ENCODE peak calls at places on chromosomes 4 and X, in nine cellular contexts. C, O, A, K, U, X, F, Z and R are unnamed samples.

GRCh38 chr4:130849985-130850632 is 1754.2 kb downstream of the C4orf33 start:
- DNase-seq in X (no peak), Z (no peak), K (no peak), F (peak; percentile 3), A (peak; percentile 59), C (peak; percentile 70), U (peak; percentile 14), O (no peak), R (no peak)

GRCh38 chr4:167114416-167114971 is 119.8 kb downstream of the SPOCK3 start:
- DNase-seq in A (no peak), Z (no peak), F (no peak), C (no peak), K (no peak), U (no peak), O (no peak), X (peak; percentile 78), R (no peak)

GRCh38 chr4:111074523-111075114 is 451.7 kb upstream of the PITX2 start:
- DNase-seq in U (no peak), A (no peak), K (no peak), F (no peak), Z (peak; percentile 16), O (no peak), X (no peak), C (no peak), R (no peak)

GRCh38 chr4:87243426-87244053 is 23.1 kb upstream of the KLHL8 start:
- DNase-seq in O (no peak), X (no peak), Z (no peak), F (no peak), U (no peak), K (no peak), C (no peak), A (no peak), R (no peak)

GRCh38 chrX:150363561-150364346 is 637 bp downstream of the MAMLD1 start:
- DNase-seq in X (peak; percentile 45), O (no peak), Z (peak; percentile 23), U (peak; percentile 14), K (no peak), C (no peak), F (peak; percentile 45), A (no peak), R (no peak)

GRCh38 chr4:89878611-89879010 is 16.0 kb upstream of the MMRN1 start:
- DNase-seq in U (no peak), A (no peak), C (no peak), Z (no peak), K (no peak), O (no peak), F (peak; percentile 11), X (no peak), R (no peak)

GRCh38 chr4:74874785-74875367 is 58.0 kb upstream of the PARM1 start:
- DNase-seq in F (peak; percentile 89), A (peak; percentile 27), X (peak; percentile 66), U (no peak), Z (peak; percentile 13), O (no peak), C (peak; percentile 51), K (no peak), R (peak; percentile 58)

GRCh38 chr4:40246938-40247337 is 50.1 kb downstream of the RHOH start:
- DNase-seq in F (no peak), C (no peak), Z (no peak), A (no peak), X (no peak), U (no peak), O (no peak), K (no peak), R (no peak)

GRCh38 chr4:159303435-159303834 is 200.6 kb downstream of the RAPGEF2 start:
- DNase-seq in X (no peak), C (no peak), K (no peak), U (no peak), F (no peak), Z (no peak), O (no peak), A (no peak), R (no peak)

GRCh38 chr4:1600211-1600780 is 83.8 kb downstream of the FAM53A start:
- DNase-seq in K (no peak), U (no peak), X (no peak), O (no peak), F (no peak), Z (no peak), A (no peak), C (no peak), R (no peak)

GRCh38 chr4:94256833-94257232 is 49.2 kb downstream of the SMARCAD1 start:
- DNase-seq in X (no peak), F (peak; percentile 19), C (no peak), O (no peak), Z (no peak), K (no peak), A (no peak), U (no peak), R (no peak)

GRCh38 chrX:42818151-42818921 is 40.4 kb upstream of the PPP1R2C start:
- DNase-seq in A (no peak), C (no peak), X (no peak), Z (peak; percentile 10), F (no peak), K (no peak), O (no peak), U (no peak), R (no peak)

GRCh38 chr4:147789596-147789995 is 57.7 kb downstream of the ARHGAP10 start:
- DNase-seq in Z (no peak), X (no peak), U (no peak), A (no peak), K (no peak), C (no peak), F (no peak), O (no peak), R (no peak)

GRCh38 chr4:114599231-114600065 is 841 bp downstream of the UGT8 start:
- DNase-seq in O (no peak), C (no peak), X (peak; percentile 6), F (no peak), A (peak; percentile 43), U (peak; percentile 71), K (no peak), Z (peak; percentile 53), R (peak; percentile 30)

GRCh38 chr4:608236-608635 is 17.1 kb upstream of the PDE6B start:
- DNase-seq in A (peak; percentile 7), O (no peak), K (no peak), U (no peak), Z (no peak), X (no peak), F (no peak), C (no peak), R (no peak)

GRCh38 chr4:95889662-95890061 is 49.8 kb downstream of the PDHA2 start:
- DNase-seq in O (no peak), F (peak; percentile 50), U (no peak), K (no peak), X (peak; percentile 35), Z (no peak), C (no peak), A (no peak), R (no peak)

GRCh38 chrX:585115-585808 is 45.3 kb upstream of the SHOX start:
- DNase-seq in F (no peak), O (no peak), A (no peak), U (no peak), Z (no peak), X (no peak), K (no peak), C (no peak), R (no peak)

GRCh38 chrX:29617276-29617675 is 598.1 kb upstream of the MAGEB2 start:
- DNase-seq in F (peak; percentile 20), C (peak; percentile 34), K (no peak), U (no peak), A (no peak), O (no peak), Z (no peak), X (peak; percentile 6), R (no peak)

GRCh38 chr4:172481802-172482508 is 668.8 kb downstream of the GALNTL6 start:
- DNase-seq in O (no peak), C (no peak), X (no peak), U (no peak), K (no peak), Z (no peak), A (no peak), F (no peak), R (no peak)

GRCh38 chrX:130502023-130502570 is 100.3 kb downstream of the RBMX2 start:
- DNase-seq in K (no peak), U (no peak), O (no peak), F (no peak), X (no peak), C (no peak), A (no peak), Z (no peak), R (no peak)

GRCh38 chr4:87622303-87622702 is 14.0 kb downstream of the DSPP start:
- DNase-seq in Z (peak; percentile 43), O (no peak), K (no peak), X (no peak), C (no peak), U (no peak), F (no peak), A (no peak), R (no peak)

GRCh38 chr4:112510468-112511293 is 5.3 kb downstream of the NEUROG2 start:
- DNase-seq in F (no peak), A (no peak), O (no peak), X (no peak), Z (peak; percentile 54), U (no peak), C (no peak), K (no peak), R (no peak)

GRCh38 chr4:5114911-5115310 is 63.6 kb downstream of the STK32B start:
- DNase-seq in U (no peak), X (no peak), A (no peak), C (no peak), F (no peak), K (no peak), Z (no peak), O (no peak), R (no peak)

GRCh38 chr4:78616046-78616498 is 64.5 kb downstream of the ANXA3 start:
- DNase-seq in F (peak; percentile 82), U (no peak), K (no peak), X (no peak), C (no peak), A (no peak), Z (no peak), O (no peak), R (no peak)

GRCh38 chr4:124144302-124144701 is 568.2 kb downstream of the ANKRD50 start:
- DNase-seq in Z (no peak), K (no peak), O (no peak), A (no peak), F (no peak), C (no peak), U (no peak), X (peak; percentile 17), R (no peak)

GRCh38 chr4:153222790-153223417 is 18.7 kb downstream of the TRIM2 start:
- DNase-seq in Z (peak; percentile 63), F (peak; percentile 43), K (no peak), X (peak; percentile 41), C (no peak), U (peak; percentile 62), O (peak; percentile 2), A (peak; percentile 62), R (no peak)

GRCh38 chrX:11886745-11887144 is 128.7 kb downstream of the MSL3 start:
- DNase-seq in A (no peak), F (peak; percentile 69), K (no peak), C (peak; percentile 65), U (no peak), Z (no peak), O (no peak), X (peak; percentile 70), R (no peak)

GRCh38 chr4:15847746-15848145 is 69.6 kb downstream of the CD38 start:
- DNase-seq in X (peak; percentile 55), K (no peak), Z (no peak), F (no peak), A (no peak), U (no peak), C (no peak), O (no peak), R (no peak)

GRCh38 chrX:259692-260355 is 21.4 kb upstream of the PLCXD1 start:
- DNase-seq in C (no peak), F (no peak), A (peak; percentile 22), U (no peak), O (no peak), Z (no peak), K (no peak), X (no peak), R (no peak)

GRCh38 chrX:81202413-81202794 is 502 bp downstream of the SH3BGRL start:
- DNase-seq in O (no peak), K (no peak), U (no peak), Z (no peak), F (peak; percentile 8), C (no peak), A (no peak), X (peak; percentile 28), R (no peak)